ENCODE peak calls at places on chromosomes 6 and 20, in ten cellular contexts. One of them, this sample, is unnamed.
A peak's percentile ranks its signal among the peaks of the same experiment; 100 is the strongest.

GRCh38 chr6:125262026-125263013 is 39.4 kb downstream of the HDDC2 start:
- DNase-seq in neural progenitor cell: no peak
- DNase-seq in mesothelial cell of epicardium: no peak
- DNase-seq in nephron progenitor cell: no peak
- DNase-seq in epithelial cell of esophagus: no peak
- DNase-seq in A549: no peak
- DNase-seq in GM13976: no peak
- DNase-seq in left ventricle myocardium inferior: no peak
- DNase-seq in SK-N-SH: no peak
- DNase-seq in activated CD8-positive, alpha-beta T cell treated with anti-CD3 and anti-CD28 coated beads for 36 hours: no peak
- DNase-seq in this sample: no peak

GRCh38 chr20:33945391-33946079 is 48.2 kb upstream of the RALY start:
- DNase-seq in neural progenitor cell: no peak
- DNase-seq in mesothelial cell of epicardium: no peak
- DNase-seq in nephron progenitor cell: no peak
- DNase-seq in epithelial cell of esophagus: peak; percentile 92
- DNase-seq in A549: peak; percentile 11
- DNase-seq in GM13976: no peak
- DNase-seq in left ventricle myocardium inferior: no peak
- DNase-seq in SK-N-SH: no peak
- DNase-seq in activated CD8-positive, alpha-beta T cell treated with anti-CD3 and anti-CD28 coated beads for 36 hours: no peak
- DNase-seq in this sample: peak; percentile 77

GRCh38 chr6:25882066-25882496 is 8.0 kb upstream of the SLC17A3 start:
- DNase-seq in neural progenitor cell: peak; percentile 51
- DNase-seq in mesothelial cell of epicardium: no peak
- DNase-seq in nephron progenitor cell: no peak
- DNase-seq in epithelial cell of esophagus: no peak
- DNase-seq in A549: peak; percentile 77
- DNase-seq in GM13976: peak; percentile 22
- DNase-seq in left ventricle myocardium inferior: peak; percentile 13
- DNase-seq in SK-N-SH: no peak
- DNase-seq in activated CD8-positive, alpha-beta T cell treated with anti-CD3 and anti-CD28 coated beads for 36 hours: peak; percentile 53
- DNase-seq in this sample: no peak

GRCh38 chr20:39108746-39109145 is 146.6 kb downstream of the DHX35 start:
- DNase-seq in neural progenitor cell: no peak
- DNase-seq in mesothelial cell of epicardium: no peak
- DNase-seq in nephron progenitor cell: no peak
- DNase-seq in epithelial cell of esophagus: peak; percentile 47
- DNase-seq in A549: peak; percentile 17
- DNase-seq in GM13976: no peak
- DNase-seq in left ventricle myocardium inferior: no peak
- DNase-seq in SK-N-SH: no peak
- DNase-seq in activated CD8-positive, alpha-beta T cell treated with anti-CD3 and anti-CD28 coated beads for 36 hours: no peak
- DNase-seq in this sample: peak; percentile 39

GRCh38 chr20:17624070-17624469 is 54.2 kb downstream of the DSTN start:
- DNase-seq in neural progenitor cell: no peak
- DNase-seq in mesothelial cell of epicardium: peak; percentile 10
- DNase-seq in nephron progenitor cell: no peak
- DNase-seq in epithelial cell of esophagus: no peak
- DNase-seq in A549: no peak
- DNase-seq in GM13976: no peak
- DNase-seq in left ventricle myocardium inferior: peak; percentile 5
- DNase-seq in SK-N-SH: peak; percentile 17
- DNase-seq in activated CD8-positive, alpha-beta T cell treated with anti-CD3 and anti-CD28 coated beads for 36 hours: no peak
- DNase-seq in this sample: no peak

GRCh38 chr6:17768388-17768787 is 61.7 kb upstream of the NUP153 start:
- DNase-seq in neural progenitor cell: peak; percentile 52
- DNase-seq in mesothelial cell of epicardium: no peak
- DNase-seq in nephron progenitor cell: peak; percentile 27
- DNase-seq in epithelial cell of esophagus: peak; percentile 31
- DNase-seq in A549: no peak
- DNase-seq in GM13976: no peak
- DNase-seq in left ventricle myocardium inferior: no peak
- DNase-seq in SK-N-SH: no peak
- DNase-seq in activated CD8-positive, alpha-beta T cell treated with anti-CD3 and anti-CD28 coated beads for 36 hours: no peak
- DNase-seq in this sample: no peak

GRCh38 chr6:134347916-134348805 is 30.2 kb upstream of the SGK1 start:
- DNase-seq in neural progenitor cell: no peak
- DNase-seq in mesothelial cell of epicardium: no peak
- DNase-seq in nephron progenitor cell: no peak
- DNase-seq in epithelial cell of esophagus: no peak
- DNase-seq in A549: no peak
- DNase-seq in GM13976: no peak
- DNase-seq in left ventricle myocardium inferior: peak; percentile 23
- DNase-seq in SK-N-SH: no peak
- DNase-seq in activated CD8-positive, alpha-beta T cell treated with anti-CD3 and anti-CD28 coated beads for 36 hours: no peak
- DNase-seq in this sample: peak; percentile 87

GRCh38 chr20:44861547-44862006 is 23.9 kb upstream of the YWHAB start:
- DNase-seq in neural progenitor cell: no peak
- DNase-seq in mesothelial cell of epicardium: no peak
- DNase-seq in nephron progenitor cell: no peak
- DNase-seq in epithelial cell of esophagus: peak; percentile 15
- DNase-seq in A549: no peak
- DNase-seq in GM13976: no peak
- DNase-seq in left ventricle myocardium inferior: no peak
- DNase-seq in SK-N-SH: no peak
- DNase-seq in activated CD8-positive, alpha-beta T cell treated with anti-CD3 and anti-CD28 coated beads for 36 hours: no peak
- DNase-seq in this sample: peak; percentile 23

GRCh38 chr20:56722042-56722441 is 92.9 kb downstream of the TFAP2C start:
- DNase-seq in neural progenitor cell: no peak
- DNase-seq in mesothelial cell of epicardium: no peak
- DNase-seq in nephron progenitor cell: no peak
- DNase-seq in epithelial cell of esophagus: no peak
- DNase-seq in A549: no peak
- DNase-seq in GM13976: peak; percentile 43
- DNase-seq in left ventricle myocardium inferior: no peak
- DNase-seq in SK-N-SH: no peak
- DNase-seq in activated CD8-positive, alpha-beta T cell treated with anti-CD3 and anti-CD28 coated beads for 36 hours: no peak
- DNase-seq in this sample: no peak

GRCh38 chr6:127520061-127520460 is 926 bp upstream of the MTCL3 start:
- DNase-seq in neural progenitor cell: peak; percentile 32
- DNase-seq in mesothelial cell of epicardium: no peak
- DNase-seq in nephron progenitor cell: peak; percentile 37
- DNase-seq in epithelial cell of esophagus: peak; percentile 13
- DNase-seq in A549: peak; percentile 11
- DNase-seq in GM13976: no peak
- DNase-seq in left ventricle myocardium inferior: no peak
- DNase-seq in SK-N-SH: no peak
- DNase-seq in activated CD8-positive, alpha-beta T cell treated with anti-CD3 and anti-CD28 coated beads for 36 hours: peak; percentile 21
- DNase-seq in this sample: no peak

GRCh38 chr20:10733122-10733521 is 59.3 kb upstream of the JAG1 start:
- DNase-seq in neural progenitor cell: no peak
- DNase-seq in mesothelial cell of epicardium: no peak
- DNase-seq in nephron progenitor cell: no peak
- DNase-seq in epithelial cell of esophagus: peak; percentile 97
- DNase-seq in A549: no peak
- DNase-seq in GM13976: no peak
- DNase-seq in left ventricle myocardium inferior: no peak
- DNase-seq in SK-N-SH: no peak
- DNase-seq in activated CD8-positive, alpha-beta T cell treated with anti-CD3 and anti-CD28 coated beads for 36 hours: no peak
- DNase-seq in this sample: peak; percentile 97

GRCh38 chr20:5720696-5721095 is 29.5 kb upstream of the SHLD1 start:
- DNase-seq in neural progenitor cell: no peak
- DNase-seq in mesothelial cell of epicardium: no peak
- DNase-seq in nephron progenitor cell: no peak
- DNase-seq in epithelial cell of esophagus: no peak
- DNase-seq in A549: no peak
- DNase-seq in GM13976: no peak
- DNase-seq in left ventricle myocardium inferior: no peak
- DNase-seq in SK-N-SH: no peak
- DNase-seq in activated CD8-positive, alpha-beta T cell treated with anti-CD3 and anti-CD28 coated beads for 36 hours: no peak
- DNase-seq in this sample: no peak

GRCh38 chr6:37483917-37484785 is 15.5 kb downstream of the CCDC167 start:
- DNase-seq in neural progenitor cell: peak; percentile 83
- DNase-seq in mesothelial cell of epicardium: peak; percentile 53
- DNase-seq in nephron progenitor cell: peak; percentile 83
- DNase-seq in epithelial cell of esophagus: peak; percentile 56
- DNase-seq in A549: peak; percentile 26
- DNase-seq in GM13976: peak; percentile 90
- DNase-seq in left ventricle myocardium inferior: peak; percentile 59
- DNase-seq in SK-N-SH: peak; percentile 92
- DNase-seq in activated CD8-positive, alpha-beta T cell treated with anti-CD3 and anti-CD28 coated beads for 36 hours: peak; percentile 79
- DNase-seq in this sample: peak; percentile 28

GRCh38 chr6:11179978-11180303 is 52.5 kb downstream of the NEDD9 start:
- DNase-seq in neural progenitor cell: no peak
- DNase-seq in mesothelial cell of epicardium: no peak
- DNase-seq in nephron progenitor cell: no peak
- DNase-seq in epithelial cell of esophagus: no peak
- DNase-seq in A549: no peak
- DNase-seq in GM13976: no peak
- DNase-seq in left ventricle myocardium inferior: no peak
- DNase-seq in SK-N-SH: no peak
- DNase-seq in activated CD8-positive, alpha-beta T cell treated with anti-CD3 and anti-CD28 coated beads for 36 hours: no peak
- DNase-seq in this sample: no peak

GRCh38 chr6:109455502-109456282 is at the start of gene MICAL1:
- DNase-seq in neural progenitor cell: peak; percentile 88
- DNase-seq in mesothelial cell of epicardium: no peak
- DNase-seq in nephron progenitor cell: peak; percentile 73
- DNase-seq in epithelial cell of esophagus: peak; percentile 56
- DNase-seq in A549: peak; percentile 33
- DNase-seq in GM13976: peak; percentile 85
- DNase-seq in left ventricle myocardium inferior: peak; percentile 73
- DNase-seq in SK-N-SH: peak; percentile 94
- DNase-seq in activated CD8-positive, alpha-beta T cell treated with anti-CD3 and anti-CD28 coated beads for 36 hours: peak; percentile 79
- DNase-seq in this sample: no peak
- TF ChIP-seq CTCF in neural progenitor cell: peak; percentile 41
- TF ChIP-seq CTCF in mesothelial cell of epicardium: no peak
- TF ChIP-seq CTCF in nephron progenitor cell: peak; percentile 16
- TF ChIP-seq CTCF in epithelial cell of esophagus: no peak
- TF ChIP-seq CTCF in A549: no peak
- TF ChIP-seq CTCF in GM13976: peak; percentile 9
- TF ChIP-seq CTCF in left ventricle myocardium inferior: peak; percentile 56
- TF ChIP-seq CTCF in SK-N-SH: peak; percentile 40
- TF ChIP-seq CTCF in activated CD8-positive, alpha-beta T cell treated with anti-CD3 and anti-CD28 coated beads for 36 hours: peak; percentile 16
- TF ChIP-seq CTCF in this sample: peak; percentile 36

DNA sequence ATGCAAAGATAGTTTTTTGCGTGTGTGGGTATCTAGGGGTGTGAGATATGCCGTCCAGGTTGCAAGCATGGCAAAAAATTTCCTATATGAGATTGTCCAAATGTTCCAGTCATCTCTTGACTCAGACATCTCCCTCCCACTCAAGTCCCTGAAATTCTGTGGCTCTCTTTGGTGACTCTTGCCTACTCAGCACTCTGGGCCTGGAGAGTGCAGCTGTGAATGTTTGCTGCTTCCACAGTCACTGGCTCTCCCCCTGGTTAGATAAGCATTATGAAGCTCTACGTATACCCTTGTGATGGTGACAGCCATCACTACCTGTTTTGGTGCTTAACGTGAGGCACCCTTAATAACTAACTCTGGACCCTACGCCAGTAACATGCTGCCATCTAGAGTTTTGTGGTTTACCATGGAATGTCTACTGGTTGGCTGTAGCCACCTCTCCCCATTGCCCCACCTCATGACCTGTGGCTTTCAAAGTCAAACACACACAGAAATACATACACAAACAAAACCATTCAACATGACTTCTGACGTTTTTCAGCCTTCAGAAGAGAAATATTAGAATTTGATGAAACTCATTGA is 621.9 kb upstream of the CITED2 start:
- DNase-seq in neural progenitor cell: peak; percentile 68
- DNase-seq in mesothelial cell of epicardium: no peak
- DNase-seq in nephron progenitor cell: peak; percentile 7
- DNase-seq in epithelial cell of esophagus: peak; percentile 40
- DNase-seq in A549: peak; percentile 34
- DNase-seq in GM13976: no peak
- DNase-seq in left ventricle myocardium inferior: no peak
- DNase-seq in SK-N-SH: no peak
- DNase-seq in activated CD8-positive, alpha-beta T cell treated with anti-CD3 and anti-CD28 coated beads for 36 hours: peak; percentile 5
- DNase-seq in this sample: no peak
- TF ChIP-seq CTCF in neural progenitor cell: peak; percentile 59
- TF ChIP-seq CTCF in mesothelial cell of epicardium: no peak
- TF ChIP-seq CTCF in nephron progenitor cell: peak; percentile 12
- TF ChIP-seq CTCF in epithelial cell of esophagus: peak; percentile 25
- TF ChIP-seq CTCF in A549: no peak
- TF ChIP-seq CTCF in GM13976: peak; percentile 12
- TF ChIP-seq CTCF in left ventricle myocardium inferior: peak; percentile 12
- TF ChIP-seq CTCF in SK-N-SH: no peak
- TF ChIP-seq CTCF in activated CD8-positive, alpha-beta T cell treated with anti-CD3 and anti-CD28 coated beads for 36 hours: no peak
- TF ChIP-seq CTCF in this sample: peak; percentile 35

DNA sequence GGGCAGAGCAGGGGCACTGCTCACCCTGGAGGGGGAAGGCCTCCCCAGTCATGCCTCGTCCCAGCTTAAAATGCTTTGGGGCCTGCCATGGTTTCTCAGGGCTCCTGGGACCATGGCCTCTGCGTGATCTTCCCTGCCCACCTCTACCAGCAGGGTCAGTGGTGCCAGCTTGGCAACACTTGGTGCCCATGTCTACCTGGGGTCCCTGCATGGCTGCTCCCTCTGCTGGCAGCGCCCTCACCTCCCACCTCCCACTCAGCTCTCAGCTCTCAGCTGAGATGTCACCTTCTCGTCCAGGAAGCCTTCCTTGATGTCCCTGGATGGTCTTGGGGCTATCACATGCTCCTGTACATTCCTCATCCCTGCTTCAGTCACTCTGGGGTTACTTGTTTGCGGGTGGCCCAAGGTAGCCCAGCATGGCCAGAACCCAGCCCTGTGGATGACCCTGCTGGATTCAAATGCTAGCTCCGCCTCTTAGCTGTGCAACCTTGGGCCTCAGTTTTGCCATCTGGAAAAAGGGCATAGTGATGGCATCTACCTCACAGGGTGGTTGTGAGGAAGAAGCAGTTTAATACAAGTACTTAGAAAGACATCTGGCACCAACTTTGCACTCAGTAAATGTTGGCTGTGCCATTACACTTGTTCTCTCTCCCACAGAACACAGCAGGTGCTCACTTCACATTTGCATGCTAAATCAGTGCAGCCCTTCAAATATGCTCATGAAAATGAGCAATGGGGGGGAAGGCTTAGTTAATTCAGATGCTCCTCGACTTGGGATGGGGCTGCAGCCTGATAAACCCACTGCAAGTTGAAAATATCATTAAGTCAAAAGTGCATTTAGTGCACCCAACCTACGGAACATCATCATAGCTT is 53.5 kb upstream of the PTPN1 start:
- DNase-seq in neural progenitor cell: no peak
- DNase-seq in mesothelial cell of epicardium: no peak
- DNase-seq in nephron progenitor cell: no peak
- DNase-seq in epithelial cell of esophagus: no peak
- DNase-seq in A549: no peak
- DNase-seq in GM13976: no peak
- DNase-seq in left ventricle myocardium inferior: no peak
- DNase-seq in SK-N-SH: peak; percentile 35
- DNase-seq in activated CD8-positive, alpha-beta T cell treated with anti-CD3 and anti-CD28 coated beads for 36 hours: peak; percentile 42
- DNase-seq in this sample: no peak
- TF ChIP-seq CTCF in neural progenitor cell: peak; percentile 28
- TF ChIP-seq CTCF in mesothelial cell of epicardium: no peak
- TF ChIP-seq CTCF in nephron progenitor cell: no peak
- TF ChIP-seq CTCF in epithelial cell of esophagus: peak; percentile 30
- TF ChIP-seq CTCF in A549: no peak
- TF ChIP-seq CTCF in GM13976: no peak
- TF ChIP-seq CTCF in left ventricle myocardium inferior: peak; percentile 25
- TF ChIP-seq CTCF in SK-N-SH: peak; percentile 28
- TF ChIP-seq CTCF in activated CD8-positive, alpha-beta T cell treated with anti-CD3 and anti-CD28 coated beads for 36 hours: peak; percentile 22
- TF ChIP-seq CTCF in this sample: peak; percentile 37

DNA sequence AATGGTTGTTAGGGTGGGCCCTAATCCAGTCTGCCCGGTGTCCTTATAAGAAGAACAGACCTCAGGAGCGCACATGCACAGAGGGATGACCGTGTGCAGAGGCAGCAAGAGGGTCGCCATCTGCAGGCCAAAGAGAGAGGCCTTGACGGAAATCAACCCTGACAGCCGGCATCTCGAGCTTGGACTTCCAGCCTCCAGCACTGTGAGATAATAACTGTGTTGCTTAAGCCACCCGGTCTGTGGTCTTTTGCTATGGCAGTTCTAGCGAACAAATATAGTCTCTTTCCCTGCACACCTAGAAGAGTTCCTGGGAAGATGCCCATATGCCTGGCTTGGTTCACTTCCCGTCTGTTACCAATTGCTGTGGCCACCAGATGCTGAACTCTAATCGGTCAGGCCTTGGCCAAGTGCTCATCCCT is 35.3 kb upstream of the PTGIS start:
- DNase-seq in neural progenitor cell: peak; percentile 59
- DNase-seq in mesothelial cell of epicardium: no peak
- DNase-seq in nephron progenitor cell: no peak
- DNase-seq in epithelial cell of esophagus: no peak
- DNase-seq in A549: peak; percentile 69
- DNase-seq in GM13976: no peak
- DNase-seq in left ventricle myocardium inferior: peak; percentile 46
- DNase-seq in SK-N-SH: peak; percentile 47
- DNase-seq in activated CD8-positive, alpha-beta T cell treated with anti-CD3 and anti-CD28 coated beads for 36 hours: peak; percentile 35
- DNase-seq in this sample: no peak
- TF ChIP-seq CTCF in neural progenitor cell: peak; percentile 53
- TF ChIP-seq CTCF in mesothelial cell of epicardium: no peak
- TF ChIP-seq CTCF in nephron progenitor cell: peak; percentile 30
- TF ChIP-seq CTCF in epithelial cell of esophagus: no peak
- TF ChIP-seq CTCF in A549: peak; percentile 39
- TF ChIP-seq CTCF in GM13976: no peak
- TF ChIP-seq CTCF in left ventricle myocardium inferior: peak; percentile 45
- TF ChIP-seq CTCF in SK-N-SH: peak; percentile 38
- TF ChIP-seq CTCF in activated CD8-positive, alpha-beta T cell treated with anti-CD3 and anti-CD28 coated beads for 36 hours: peak; percentile 6
- TF ChIP-seq CTCF in this sample: peak; percentile 36

This sample was measured in foreskin keratinocyte.